ENCODE peak calls at places on chromosomes 2 and 18, in six cellular contexts. One of them, this sample, is unnamed.

GRCh38 chr2:70069049-70069448 is 18.2 kb upstream of the PCBP1 start:
- DNase-seq in EH: no peak
- DNase-seq in adipocyte: no peak
- DNase-seq in aorta: no peak
- DNase-seq in GM20000: peak
- DNase-seq in stimulated activated CD4-positive, alpha-beta T cell treated with anti-CD3 and anti-CD28 coated beads, Interleukin-2, amount 100 ng/mL, for 48 hours: peak
- DNase-seq in this sample: no peak

GRCh38 chr2:197212344-197213262 is 98.0 kb downstream of the ANKRD44 start:
- DNase-seq in EH: peak
- DNase-seq in adipocyte: no peak
- DNase-seq in aorta: no peak
- DNase-seq in GM20000: no peak
- DNase-seq in stimulated activated CD4-positive, alpha-beta T cell treated with anti-CD3 and anti-CD28 coated beads, Interleukin-2, amount 100 ng/mL, for 48 hours: no peak
- DNase-seq in this sample: no peak

GRCh38 chr2:226079677-226080076 is 680.2 kb downstream of the NYAP2 start:
- DNase-seq in EH: peak
- DNase-seq in adipocyte: peak
- DNase-seq in aorta: no peak
- DNase-seq in GM20000: no peak
- DNase-seq in stimulated activated CD4-positive, alpha-beta T cell treated with anti-CD3 and anti-CD28 coated beads, Interleukin-2, amount 100 ng/mL, for 48 hours: no peak
- DNase-seq in this sample: no peak

GRCh38 chr18:55236150-55236931 is 277.1 kb upstream of the CCDC68 start:
- DNase-seq in EH: peak
- DNase-seq in adipocyte: peak
- DNase-seq in aorta: peak
- DNase-seq in GM20000: peak
- DNase-seq in stimulated activated CD4-positive, alpha-beta T cell treated with anti-CD3 and anti-CD28 coated beads, Interleukin-2, amount 100 ng/mL, for 48 hours: no peak
- DNase-seq in this sample: no peak

GRCh38 chr18:79525556-79526467 is 130.1 kb downstream of the NFATC1 start:
- DNase-seq in EH: no peak
- DNase-seq in adipocyte: no peak
- DNase-seq in aorta: peak
- DNase-seq in GM20000: no peak
- DNase-seq in stimulated activated CD4-positive, alpha-beta T cell treated with anti-CD3 and anti-CD28 coated beads, Interleukin-2, amount 100 ng/mL, for 48 hours: no peak
- DNase-seq in this sample: no peak

GRCh38 chr2:12096425-12096824 is 350.0 kb downstream of the LPIN1 start:
- DNase-seq in EH: no peak
- DNase-seq in adipocyte: no peak
- DNase-seq in aorta: no peak
- DNase-seq in GM20000: no peak
- DNase-seq in stimulated activated CD4-positive, alpha-beta T cell treated with anti-CD3 and anti-CD28 coated beads, Interleukin-2, amount 100 ng/mL, for 48 hours: no peak
- DNase-seq in this sample: no peak

GRCh38 chr2:135050684-135051083 is 1.4 kb upstream of the RAB3GAP1 start:
- DNase-seq in EH: no peak
- DNase-seq in adipocyte: no peak
- DNase-seq in aorta: no peak
- DNase-seq in GM20000: no peak
- DNase-seq in stimulated activated CD4-positive, alpha-beta T cell treated with anti-CD3 and anti-CD28 coated beads, Interleukin-2, amount 100 ng/mL, for 48 hours: no peak
- DNase-seq in this sample: no peak

GRCh38 chr2:217095511-217096205 is 235.8 kb upstream of the TNP1 start:
- DNase-seq in EH: no peak
- DNase-seq in adipocyte: no peak
- DNase-seq in aorta: no peak
- DNase-seq in GM20000: no peak
- DNase-seq in stimulated activated CD4-positive, alpha-beta T cell treated with anti-CD3 and anti-CD28 coated beads, Interleukin-2, amount 100 ng/mL, for 48 hours: no peak
- DNase-seq in this sample: no peak

GRCh38 chr2:61855178-61855523 is 1.3 kb upstream of the FAM161A start:
- DNase-seq in EH: no peak
- DNase-seq in adipocyte: no peak
- DNase-seq in aorta: peak
- DNase-seq in GM20000: no peak
- DNase-seq in stimulated activated CD4-positive, alpha-beta T cell treated with anti-CD3 and anti-CD28 coated beads, Interleukin-2, amount 100 ng/mL, for 48 hours: no peak
- DNase-seq in this sample: no peak

GRCh38 chr18:25633563-25633962 is 281.6 kb upstream of the ZNF521 start:
- DNase-seq in EH: no peak
- DNase-seq in adipocyte: no peak
- DNase-seq in aorta: no peak
- DNase-seq in GM20000: no peak
- DNase-seq in stimulated activated CD4-positive, alpha-beta T cell treated with anti-CD3 and anti-CD28 coated beads, Interleukin-2, amount 100 ng/mL, for 48 hours: no peak
- DNase-seq in this sample: no peak

GRCh38 chr18:76491436-76491800 is 3.6 kb downstream of the ZNF516 start:
- DNase-seq in EH: peak
- DNase-seq in adipocyte: peak
- DNase-seq in aorta: peak
- DNase-seq in GM20000: peak
- DNase-seq in stimulated activated CD4-positive, alpha-beta T cell treated with anti-CD3 and anti-CD28 coated beads, Interleukin-2, amount 100 ng/mL, for 48 hours: peak
- DNase-seq in this sample: peak

GRCh38 chr2:150279673-150280072 is 207.8 kb downstream of the RND3 start:
- DNase-seq in EH: no peak
- DNase-seq in adipocyte: peak
- DNase-seq in aorta: no peak
- DNase-seq in GM20000: no peak
- DNase-seq in stimulated activated CD4-positive, alpha-beta T cell treated with anti-CD3 and anti-CD28 coated beads, Interleukin-2, amount 100 ng/mL, for 48 hours: no peak
- DNase-seq in this sample: no peak

GRCh38 chr2:216690451-216691209 is 4.7 kb downstream of the IGFBP5 start:
- DNase-seq in EH: peak
- DNase-seq in adipocyte: peak
- DNase-seq in aorta: peak
- DNase-seq in GM20000: no peak
- DNase-seq in stimulated activated CD4-positive, alpha-beta T cell treated with anti-CD3 and anti-CD28 coated beads, Interleukin-2, amount 100 ng/mL, for 48 hours: no peak
- DNase-seq in this sample: no peak

GRCh38 chr18:32919799-32920198 is 147.0 kb upstream of the KLHL14 start:
- DNase-seq in EH: no peak
- DNase-seq in adipocyte: no peak
- DNase-seq in aorta: no peak
- DNase-seq in GM20000: peak
- DNase-seq in stimulated activated CD4-positive, alpha-beta T cell treated with anti-CD3 and anti-CD28 coated beads, Interleukin-2, amount 100 ng/mL, for 48 hours: no peak
- DNase-seq in this sample: peak